ENCODE peak calls at places on chromosome 15, in four cellular contexts. Y is heart left ventricle, N is left lung, O is left ventricle myocardium inferior. P is an unnamed sample.

GRCh38 chr15:85692873-85693272 is 101.9 kb downstream of the KLHL25 start:
- DNase-seq in Y (no peak), N (no peak), O (no peak), P (no peak)

GRCh38 chr15:37880009-37880834 is 54.2 kb upstream of the TMCO5A start:
- DNase-seq in N (no peak), O (no peak), Y (no peak), P (no peak)

GRCh38 chr15:52624262-52624661 is 54.9 kb downstream of the ATOSA start:
- DNase-seq in N (no peak), Y (no peak), O (no peak), P (no peak)

GRCh38 chr15:32692286-32692685 is 25.5 kb upstream of the GREM1 start:
- DNase-seq in O (no peak), Y (no peak), N (no peak), P (no peak)

GRCh38 chr15:77181305-77182074 is 110.6 kb upstream of the TSPAN3 start:
- DNase-seq in N (no peak), Y (no peak), O (no peak), P (no peak)

GRCh38 chr15:92877000-92877399 is 23.1 kb upstream of the CHD2 start:
- DNase-seq in Y (no peak), O (no peak), N (no peak), P (no peak)

GRCh38 chr15:65174491-65174890 is 10.7 kb downstream of the CLPX start:
- DNase-seq in N (no peak), Y (no peak), O (no peak), P (no peak)

GRCh38 chr15:95972136-95972553 is 358.4 kb upstream of the NR2F2 start:
- DNase-seq in O (no peak), N (no peak), Y (peak; percentile 56), P (no peak)

GRCh38 chr15:84079885-84080777 is 155.4 kb upstream of the GOLGA6L4 start:
- DNase-seq in O (peak; percentile 16), Y (peak; percentile 28), N (no peak), P (no peak)

DNA sequence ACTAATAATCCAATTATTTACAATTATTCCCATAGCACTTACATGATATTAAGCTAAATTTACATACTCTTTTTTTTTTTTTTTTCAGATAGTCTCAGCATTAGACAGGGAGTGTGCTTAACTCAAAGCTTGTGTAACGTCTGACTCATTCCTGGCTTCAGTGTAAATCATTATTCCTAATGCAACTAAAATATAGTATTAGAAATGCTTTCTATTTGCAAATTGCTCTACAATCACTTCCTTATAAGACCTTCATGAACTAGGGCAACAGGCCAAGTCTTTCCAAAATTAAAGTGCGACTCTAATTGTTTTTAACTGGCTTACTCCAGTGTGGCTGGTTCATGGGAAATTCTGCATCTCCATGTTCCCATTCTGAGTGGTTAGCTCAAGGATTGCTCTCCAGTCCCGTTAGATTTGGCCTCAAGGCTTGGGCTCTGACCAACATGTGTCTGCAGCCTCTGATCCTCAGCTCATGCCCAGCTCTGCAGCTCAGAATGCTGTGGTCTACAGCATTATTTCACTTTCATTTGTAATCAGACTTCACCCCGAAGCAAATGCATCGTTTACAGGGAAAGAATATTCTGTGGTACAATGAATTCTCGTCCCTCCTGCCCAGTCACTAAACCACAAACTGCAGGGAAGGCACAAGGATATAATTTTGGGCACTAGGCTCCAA is 103.7 kb downstream of the FBN1 start:
- DNase-seq in Y (no peak), N (no peak), O (no peak), P (no peak)
- H3K27ac ChIP-seq in Y (peak overlapping the region; percentile 55), N (no peak overlapping the region), O (peak overlapping the region; percentile 50), P (peak overlapping the region; percentile 78)

GRCh38 chr15:20272422-20273184 is 269.0 kb downstream of the GOLGA6L6 start:
- DNase-seq in Y (no peak), N (no peak), O (no peak), P (no peak)

GRCh38 chr15:20271647-20272046 is 270.0 kb downstream of the GOLGA6L6 start:
- DNase-seq in Y (no peak), O (no peak), N (no peak), P (no peak)
- H3K9me3 ChIP-seq in Y (peaks cover 10% of the 10 kb centered on the region), O (peaks cover 7% of the 10 kb centered on the region), N (no peaks in the 10 kb centered on the region), P (peaks cover 5% of the 10 kb centered on the region)

GRCh38 chr15:68642491-68642845 is 63.7 kb downstream of the CORO2B start:
- DNase-seq in N (no peak), Y (no peak), O (no peak), P (no peak)
- TF ChIP-seq CTCF in N (no peak), Y (no peak), O (no peak), P (no peak)

DNA sequence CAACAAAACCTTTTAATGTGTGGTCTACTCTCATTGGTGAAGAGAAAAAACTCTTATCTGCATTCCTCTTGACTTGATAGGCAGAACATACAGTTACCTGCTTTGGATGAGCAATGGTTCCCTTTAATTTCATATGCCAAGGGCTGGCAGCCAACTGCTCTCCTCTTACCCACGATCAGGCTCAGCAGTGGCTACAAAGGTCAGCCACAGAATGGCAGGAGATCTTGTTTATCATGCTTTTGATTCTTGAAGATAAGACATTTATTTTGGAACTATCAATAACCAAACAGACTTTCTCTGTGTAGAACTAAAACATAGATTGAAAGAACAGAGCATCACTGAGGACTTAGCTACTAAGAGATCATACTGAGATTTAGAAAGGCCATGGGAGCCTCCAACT is 6.1 kb upstream of the IREB2 start:
- DNase-seq in Y (no peak), O (no peak), N (no peak), P (no peak)
- H3K27ac ChIP-seq in Y (no peak overlapping the region), O (no peak overlapping the region), N (no peak overlapping the region), P (no peak overlapping the region)

GRCh38 chr15:35308802-35309201 is 223.7 kb upstream of the NANOGP8 start:
- DNase-seq in Y (peak; percentile 49), N (no peak), O (peak; percentile 19), P (no peak)

GRCh38 chr15:35311607-35312006 is 226.5 kb upstream of the NANOGP8 start:
- DNase-seq in O (no peak), Y (no peak), N (no peak), P (no peak)

GRCh38 chr15:35312355-35312754 is 227.3 kb upstream of the NANOGP8 start:
- DNase-seq in O (no peak), N (no peak), Y (no peak), P (no peak)

GRCh38 chr15:35307676-35308075 is 222.6 kb upstream of the NANOGP8 start:
- DNase-seq in N (no peak), O (no peak), Y (no peak), P (no peak)

DNA sequence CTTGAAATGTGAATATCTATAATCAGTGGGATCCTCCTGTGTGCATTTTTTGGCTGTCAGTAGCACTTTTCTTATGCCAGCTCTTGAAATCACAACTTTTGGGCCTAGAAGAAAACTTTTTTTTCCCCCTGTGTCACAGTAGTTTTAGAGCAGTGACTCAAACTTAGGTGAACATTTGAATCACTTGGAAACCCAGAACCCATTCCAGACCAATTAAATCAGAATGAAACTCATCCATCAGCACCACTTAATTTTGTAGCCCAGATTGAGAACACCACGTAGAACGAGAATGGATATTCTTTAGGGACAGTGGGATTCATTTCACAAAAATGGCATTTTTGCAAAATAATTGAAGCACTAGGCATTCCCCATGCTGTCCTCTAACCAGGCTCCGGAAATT is 224.8 kb upstream of the NANOGP8 start:
- DNase-seq in O (no peak), Y (no peak), N (no peak), P (no peak)
- H3K9me3 ChIP-seq in O (no peaks in the 10 kb centered on the region), Y (no peaks in the 10 kb centered on the region), N (no peaks in the 10 kb centered on the region), P (no peaks in the 10 kb centered on the region)

DNA sequence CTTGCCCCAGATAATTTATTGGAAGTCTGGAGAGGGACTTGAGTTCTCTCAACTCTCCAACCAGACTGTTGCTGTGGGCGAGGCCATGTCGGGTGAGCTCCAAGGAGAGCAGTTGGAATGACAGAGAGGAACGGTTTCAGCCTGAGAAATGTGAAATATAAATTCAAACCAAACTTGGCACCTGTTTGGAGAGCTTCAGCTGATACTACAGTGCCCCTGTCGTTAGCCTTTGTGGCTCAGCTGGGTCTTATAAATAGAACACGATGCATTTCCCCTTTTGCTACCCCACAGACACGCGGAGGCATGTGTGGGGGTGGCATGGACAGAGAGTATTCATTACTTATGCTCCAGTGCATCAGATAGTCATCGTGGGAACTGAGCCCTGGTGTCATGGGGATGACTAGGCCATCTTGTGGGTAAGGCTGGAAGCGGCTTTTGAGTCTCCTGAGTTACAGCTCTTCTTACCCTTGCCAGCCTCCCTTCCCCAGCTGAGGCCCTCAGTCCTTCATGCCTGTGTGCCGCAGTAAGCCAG is 15.6 kb downstream of the SMAD3 start:
- DNase-seq in O (peak; percentile 29), N (peak; percentile 79), Y (peak; percentile 51), P (no peak)
- TF ChIP-seq CTCF in O (no peak), N (peak; percentile 17), Y (no peak), P (no peak)

DNA sequence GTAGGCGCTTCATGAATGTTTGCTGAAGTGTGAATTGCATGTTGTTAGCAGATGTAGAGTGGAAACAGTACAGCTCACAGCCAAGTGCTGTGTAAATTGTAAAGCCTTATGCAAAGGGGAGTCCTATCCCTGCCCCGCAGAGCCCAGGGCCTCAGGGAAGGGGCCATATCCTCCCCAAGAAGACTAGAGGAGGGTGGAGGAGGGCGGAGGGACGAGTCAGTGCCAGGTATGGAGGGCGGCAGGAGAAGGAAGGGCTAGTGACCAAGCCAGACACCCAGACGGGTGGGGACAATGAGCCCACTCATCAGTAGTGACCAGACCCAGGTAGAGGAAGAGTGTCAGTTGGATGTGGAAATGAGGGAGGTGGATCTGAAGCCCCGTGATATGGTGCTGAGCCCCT is 45.2 kb downstream of the ZNF710 start:
- DNase-seq in Y (no peak), O (no peak), N (no peak), P (no peak)
- H3K27ac ChIP-seq in Y (no peak overlapping the region), O (no peak overlapping the region), N (peak overlapping the region; percentile 57), P (peak overlapping the region; percentile 41)